ENCODE peak calls at places on chromosomes 3 and 15, in eight cellular contexts. V is HL-60, P is fibroblast of mammary gland, E is cardiac muscle cell, Z is BJ, Q is AG04449, N is SK-N-SH, G is sigmoid colon. F is an unnamed sample.

GRCh38 chr3:197454014-197454413 is 101.8 kb downstream of the BDH1 start:
- DNase-seq in V (peak), P (no peak), E (peak), Z (no peak), Q (no peak), N (peak), G (no peak), F (no peak)

GRCh38 chr15:91224750-91225380 is 124.8 kb downstream of the SV2B start:
- DNase-seq in V (peak), P (peak), E (peak), Z (no peak), Q (peak), N (peak), G (no peak), F (no peak)

GRCh38 chr3:167749209-167749608 is 13.7 kb downstream of the SERPINI1 start:
- DNase-seq in V (no peak), P (no peak), E (no peak), Z (no peak), Q (no peak), N (no peak), G (no peak), F (no peak)

GRCh38 chr15:34855397-34855796 is 60.0 kb upstream of the ACTC1 start:
- DNase-seq in V (no peak), P (peak), E (peak), Z (peak), Q (no peak), N (peak), G (no peak), F (peak)

GRCh38 chr3:47612178-47612577 is 33.5 kb upstream of the CSPG5 start:
- DNase-seq in V (no peak), P (peak), E (peak), Z (peak), Q (peak), N (no peak), G (no peak), F (peak)

GRCh38 chr15:65077981-65078352 is 1.4 kb downstream of the KBTBD13 start:
- DNase-seq in V (peak), P (peak), E (peak), Z (no peak), Q (no peak), N (peak), G (peak), F (no peak)

GRCh38 chr15:89396723-89397652 is 62.4 kb upstream of the POLG start:
- DNase-seq in V (peak), P (no peak), E (no peak), Z (no peak), Q (no peak), N (no peak), G (no peak), F (no peak)

GRCh38 chr3:177565981-177566380 is 368.7 kb upstream of the TBL1XR1 start:
- DNase-seq in V (no peak), P (no peak), E (no peak), Z (no peak), Q (no peak), N (no peak), G (no peak), F (no peak)

GRCh38 chr3:168894204-168894603 is 769.3 kb downstream of the MECOM start:
- DNase-seq in V (no peak), P (no peak), E (no peak), Z (no peak), Q (no peak), N (no peak), G (no peak), F (no peak)

GRCh38 chr15:72474912-72475601 is 927 bp downstream of the ARIH1 start:
- DNase-seq in V (peak), P (peak), E (peak), Z (peak), Q (no peak), N (peak), G (peak), F (no peak)

GRCh38 chr15:70214266-70214665 is 116.5 kb upstream of the TLE3 start:
- DNase-seq in V (no peak), P (no peak), E (no peak), Z (no peak), Q (no peak), N (no peak), G (no peak), F (no peak)

GRCh38 chr3:6180171-6180570 is 680.7 kb upstream of the GRM7 start:
- DNase-seq in V (no peak), P (no peak), E (no peak), Z (no peak), Q (no peak), N (no peak), G (no peak), F (no peak)

GRCh38 chr15:42349178-42349577 is 10.1 kb upstream of the CAPN3 start:
- DNase-seq in V (no peak), P (peak), E (peak), Z (no peak), Q (peak), N (no peak), G (no peak), F (no peak)

GRCh38 chr3:68858549-68858948 is 73.8 kb downstream of the TAFA4 start:
- DNase-seq in V (no peak), P (no peak), E (no peak), Z (no peak), Q (no peak), N (no peak), G (no peak), F (no peak)

GRCh38 chr3:62041681-62042080 is 331.7 kb downstream of the FEZF2 start:
- DNase-seq in V (no peak), P (no peak), E (no peak), Z (no peak), Q (no peak), N (no peak), G (no peak), F (no peak)

GRCh38 chr3:4828279-4829030 is 150.8 kb upstream of the BHLHE40 start:
- DNase-seq in V (peak), P (peak), E (peak), Z (peak), Q (peak), N (no peak), G (no peak), F (peak)

GRCh38 chr15:77650285-77650684 is 17.6 kb upstream of the LINGO1 start:
- DNase-seq in V (no peak), P (peak), E (peak), Z (no peak), Q (no peak), N (peak), G (no peak), F (no peak)

GRCh38 chr3:33658971-33659848 is 58.8 kb downstream of the CLASP2 start:
- DNase-seq in V (peak), P (peak), E (peak), Z (peak), Q (no peak), N (peak), G (peak), F (no peak)

GRCh38 chr3:148205945-148206845 is 491.5 kb upstream of the AGTR1 start:
- DNase-seq in V (no peak), P (no peak), E (no peak), Z (peak), Q (no peak), N (no peak), G (no peak), F (no peak)

GRCh38 chr15:73683624-73684536 is at the start of gene CD276:
- DNase-seq in V (no peak), P (peak), E (peak), Z (no peak), Q (no peak), N (peak), G (peak), F (no peak)

GRCh38 chr15:68885070-68885469 is 45.3 kb upstream of the SPESP1 start:
- DNase-seq in V (no peak), P (peak), E (peak), Z (no peak), Q (peak), N (no peak), G (no peak), F (peak)

GRCh38 chr3:127831723-127832172 is 9.4 kb upstream of the MGLL start:
- DNase-seq in V (peak), P (peak), E (peak), Z (no peak), Q (no peak), N (peak), G (no peak), F (no peak)

GRCh38 chr3:189277711-189278110 is 105.9 kb downstream of the TPRG1 start:
- DNase-seq in V (peak), P (no peak), E (peak), Z (no peak), Q (no peak), N (no peak), G (no peak), F (no peak)

GRCh38 chr3:87997298-87997697 is 61.5 kb downstream of the CGGBP1 start:
- DNase-seq in V (peak), P (peak), E (no peak), Z (no peak), Q (no peak), N (no peak), G (no peak), F (no peak)

GRCh38 chr15:85745525-85745924 is 49.2 kb downstream of the KLHL25 start:
- DNase-seq in V (no peak), P (no peak), E (no peak), Z (no peak), Q (no peak), N (peak), G (peak), F (no peak)

GRCh38 chr3:107240183-107241091 is 136.8 kb upstream of the CCDC54 start:
- DNase-seq in V (peak), P (peak), E (peak), Z (no peak), Q (no peak), N (peak), G (peak), F (peak)

GRCh38 chr3:138496436-138496835 is 62.0 kb downstream of the ESYT3 start:
- DNase-seq in V (no peak), P (no peak), E (no peak), Z (no peak), Q (no peak), N (no peak), G (no peak), F (no peak)

GRCh38 chr3:109874900-109875735 is 537.8 kb upstream of the DPPA4 start:
- DNase-seq in V (no peak), P (no peak), E (no peak), Z (no peak), Q (no peak), N (no peak), G (no peak), F (no peak)

GRCh38 chr3:40258064-40258463 is 51.4 kb upstream of the EIF1B start:
- DNase-seq in V (no peak), P (no peak), E (no peak), Z (no peak), Q (no peak), N (no peak), G (no peak), F (no peak)

GRCh38 chr15:29438714-29439076 is 169.1 kb upstream of the NSMCE3 start:
- DNase-seq in V (no peak), P (no peak), E (no peak), Z (no peak), Q (no peak), N (no peak), G (no peak), F (no peak)

GRCh38 chr3:158771982-158772381 is 29.9 kb upstream of the MFSD1 start:
- DNase-seq in V (no peak), P (no peak), E (no peak), Z (no peak), Q (no peak), N (no peak), G (no peak), F (no peak)

GRCh38 chr15:89728254-89728653 is 22.8 kb downstream of the MESP1 start:
- DNase-seq in V (no peak), P (peak), E (peak), Z (no peak), Q (no peak), N (no peak), G (no peak), F (no peak)

GRCh38 chr15:36960179-36960946 is 140.0 kb downstream of the MEIS2 start:
- DNase-seq in V (no peak), P (no peak), E (no peak), Z (no peak), Q (no peak), N (no peak), G (no peak), F (no peak)

GRCh38 chr15:68364028-68364659 is 67.8 kb downstream of the ITGA11 start:
- DNase-seq in V (no peak), P (no peak), E (peak), Z (no peak), Q (no peak), N (no peak), G (no peak), F (no peak)

GRCh38 chr15:97955040-97955439 is 5.5 kb upstream of the ARRDC4 start:
- DNase-seq in V (no peak), P (no peak), E (no peak), Z (no peak), Q (no peak), N (no peak), G (no peak), F (no peak)

GRCh38 chr15:38486946-38487345 is 33.0 kb downstream of the FAM98B start:
- DNase-seq in V (no peak), P (no peak), E (no peak), Z (no peak), Q (no peak), N (no peak), G (no peak), F (no peak)

GRCh38 chr3:10180738-10181295 is 16.1 kb downstream of the IRAK2 start:
- DNase-seq in V (no peak), P (no peak), E (no peak), Z (no peak), Q (no peak), N (no peak), G (no peak), F (no peak)
- H3K4me3 ChIP-seq in V (no peak), P (no peak), E (no peak), Z (no peak), Q (no peak), N (no peak), G (no peak), F (no peak)

DNA sequence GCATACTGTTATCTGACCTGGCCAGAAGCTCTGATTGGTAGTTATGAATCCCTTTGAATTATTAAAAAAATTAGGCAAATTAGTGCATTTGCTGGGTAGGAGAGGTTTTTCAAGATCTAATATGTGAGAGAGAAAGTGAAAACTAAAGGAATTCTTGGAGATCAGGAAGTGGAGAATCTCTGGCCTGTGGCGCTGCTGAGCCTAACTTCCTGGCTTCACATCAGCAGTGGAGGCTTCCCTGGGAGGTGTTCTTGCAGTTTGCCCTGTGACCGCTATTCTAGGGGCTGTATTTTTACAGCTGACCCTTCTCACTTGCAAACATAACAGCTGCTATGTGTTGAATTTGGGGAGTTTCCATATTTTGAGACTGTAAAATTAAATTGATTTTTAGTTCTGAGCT is 166.4 kb downstream of the ATG7 start:
- DNase-seq in V (no peak), P (peak), E (peak), Z (no peak), Q (no peak), N (no peak), G (peak), F (no peak)
- TF ChIP-seq CTCF in V (no peak), P (peak), E (peak), Z (no peak), Q (no peak), N (no peak), G (no peak), F (no peak)

GRCh38 chr3:50518441-50518840 is 15.0 kb upstream of the CACNA2D2 start:
- DNase-seq in V (no peak), P (no peak), E (no peak), Z (no peak), Q (no peak), N (no peak), G (no peak), F (no peak)

GRCh38 chr3:50515565-50516047 is 12.2 kb upstream of the CACNA2D2 start:
- DNase-seq in V (no peak), P (no peak), E (peak), Z (no peak), Q (no peak), N (peak), G (no peak), F (no peak)

GRCh38 chr3:50517721-50518206 is 14.3 kb upstream of the CACNA2D2 start:
- DNase-seq in V (no peak), P (no peak), E (no peak), Z (no peak), Q (no peak), N (no peak), G (no peak), F (no peak)

GRCh38 chr3:50519471-50520089 is 16.1 kb upstream of the CACNA2D2 start:
- DNase-seq in V (peak), P (peak), E (peak), Z (no peak), Q (no peak), N (peak), G (no peak), F (no peak)

GRCh38 chr3:50516048-50516871 is 12.8 kb upstream of the CACNA2D2 start:
- DNase-seq in V (no peak), P (no peak), E (peak), Z (no peak), Q (no peak), N (peak), G (no peak), F (no peak)
- H3K4me3 ChIP-seq in V (no peak), P (no peak), E (peak), Z (no peak), Q (no peak), N (no peak), G (peak), F (no peak)

GRCh38 chr15:66388057-66388363 is 1.3 kb downstream of the MAP2K1 start:
- DNase-seq in V (no peak), P (no peak), E (no peak), Z (no peak), Q (no peak), N (no peak), G (no peak), F (no peak)
- TF ChIP-seq CTCF in V (no peak), P (no peak), E (no peak), Z (no peak), Q (no peak), N (no peak), G (no peak), F (no peak)

GRCh38 chr3:21169858-21170257 is 581.2 kb downstream of the ZNF385D start:
- DNase-seq in V (no peak), P (no peak), E (no peak), Z (no peak), Q (no peak), N (no peak), G (no peak), F (no peak)
- H3K4me3 ChIP-seq in V (no peak), P (no peak), E (no peak), Z (no peak), Q (no peak), N (no peak), G (no peak), F (no peak)

GRCh38 chr15:43510230-43511011 is 7.0 kb upstream of the MAP1A start:
- DNase-seq in V (peak), P (peak), E (peak), Z (peak), Q (peak), N (peak), G (peak), F (peak)
- TF ChIP-seq CTCF in V (peak), P (peak), E (peak), Z (peak), Q (peak), N (peak), G (no peak), F (peak)

GRCh38 chr3:94441494-94441847 is 378.6 kb downstream of the NSUN3 start:
- DNase-seq in V (no peak), P (no peak), E (no peak), Z (no peak), Q (no peak), N (no peak), G (no peak), F (no peak)
- H3K4me3 ChIP-seq in V (no peak), P (no peak), E (no peak), Z (no peak), Q (no peak), N (no peak), G (no peak), F (no peak)

GRCh38 chr3:172596394-172596706 is 73.1 kb upstream of the TNFSF10 start:
- DNase-seq in V (no peak), P (no peak), E (no peak), Z (no peak), Q (no peak), N (no peak), G (no peak), F (no peak)
- TF ChIP-seq CTCF in V (no peak), P (no peak), E (no peak), Z (no peak), Q (no peak), N (no peak), G (no peak), F (no peak)

F was measured in AG09309.